ENCODE peak calls at places on chromosomes 13 and 19, in four cellular contexts. I is Peyer's patch, W is heart left ventricle, G is tibial nerve. Q is an unnamed sample.

GRCh38 chr13:98315466-98315865 is 138.4 kb upstream of the RNF113B start:
- DNase-seq in W (no peak), G (no peak), I (no peak), Q (no peak)

GRCh38 chr13:81987159-81987558 is 1646.2 kb upstream of the SPRY2 start:
- DNase-seq in W (no peak), I (no peak), G (no peak), Q (no peak)

GRCh38 chr19:18153555-18154134 is 682 bp downstream of the PIK3R2 start:
- DNase-seq in I (peak; percentile 61), G (no peak), W (peak; percentile 39), Q (no peak)

GRCh38 chr19:7918615-7919421 is 1.3 kb upstream of the SNAPC2 start:
- DNase-seq in I (peak; percentile 73), W (no peak), G (no peak), Q (no peak)

GRCh38 chr13:105167385-105167784 is 1368.1 kb downstream of the EFNB2 start:
- DNase-seq in G (no peak), W (no peak), I (no peak), Q (no peak)

GRCh38 chr13:33519561-33520479 is 234.3 kb upstream of the STARD13 start:
- DNase-seq in G (no peak), W (no peak), I (no peak), Q (no peak)

GRCh38 chr13:111412251-111412650 is 91.8 kb downstream of the TEX29 start:
- DNase-seq in G (no peak), W (no peak), I (no peak), Q (no peak)

GRCh38 chr13:75935805-75936204 is 299.7 kb downstream of the LMO7 start:
- DNase-seq in W (no peak), G (no peak), I (no peak), Q (no peak)

GRCh38 chr19:11261431-11261901 is 858 bp downstream of the DOCK6 start:
- DNase-seq in G (no peak), W (peak; percentile 40), I (no peak), Q (no peak)

GRCh38 chr13:42486711-42487198 is 87.2 kb upstream of the TNFSF11 start:
- DNase-seq in G (no peak), W (no peak), I (no peak), Q (no peak)

GRCh38 chr19:6278740-6279619 is 795 bp downstream of the MLLT1 start:
- DNase-seq in G (no peak), W (no peak), I (no peak), Q (no peak)

GRCh38 chr19:9009935-9010651 is at the start of gene MUC16:
- DNase-seq in G (no peak), I (no peak), W (no peak), Q (no peak)

GRCh38 chr13:40895715-40896184 is 106.3 kb downstream of the SLC25A15 start:
- DNase-seq in W (no peak), G (no peak), I (no peak), Q (no peak)

GRCh38 chr13:33639640-33640080 is 178.3 kb upstream of the RFC3 start:
- DNase-seq in G (no peak), W (no peak), I (no peak), Q (no peak)

GRCh38 chr13:50668882-50669281 is 174.6 kb downstream of the DLEU7 start:
- DNase-seq in I (no peak), G (no peak), W (no peak), Q (no peak)

GRCh38 chr13:49512578-49512977 is 16.8 kb downstream of the PHF11 start:
- DNase-seq in G (no peak), W (no peak), I (no peak), Q (no peak)

GRCh38 chr19:20278342-20278741 is 111.3 kb downstream of the ZNF486 start:
- DNase-seq in I (no peak), W (no peak), G (no peak), Q (peak; percentile 43)

GRCh38 chr19:18719541-18719940 is 36.1 kb downstream of the CRTC1 start:
- DNase-seq in G (no peak), W (no peak), I (no peak), Q (no peak)

GRCh38 chr19:3065675-3066357 is 3.5 kb upstream of the TLE5 start:
- DNase-seq in G (no peak), W (no peak), I (no peak), Q (peak; percentile 57)

GRCh38 chr19:38024991-38025716 is 118.1 kb downstream of the SIPA1L3 start:
- DNase-seq in I (no peak), G (no peak), W (no peak), Q (no peak)

GRCh38 chr13:51771418-51772104 is 32.4 kb downstream of the DHRS12 start:
- DNase-seq in I (no peak), W (no peak), G (no peak), Q (no peak)

GRCh38 chr13:73189365-73189764 is 130.6 kb downstream of the KLF5 start:
- DNase-seq in G (no peak), W (no peak), I (no peak), Q (no peak)

GRCh38 chr19:4633140-4633967 is 6.0 kb upstream of the TNFAIP8L1 start:
- DNase-seq in G (peak; percentile 56), I (peak; percentile 62), W (peak; percentile 71), Q (peak; percentile 67)

GRCh38 chr13:72127031-72127430 is 260.0 kb upstream of the DACH1 start:
- DNase-seq in G (no peak), W (no peak), I (no peak), Q (no peak)

GRCh38 chr13:29507356-29507755 is 88.1 kb downstream of the SLC7A1 start:
- DNase-seq in W (no peak), G (no peak), I (no peak), Q (no peak)

GRCh38 chr19:23804676-23805075 is 46.0 kb upstream of the ZNF681 start:
- DNase-seq in W (no peak), G (no peak), I (no peak), Q (no peak)

GRCh38 chr19:34241513-34242337 is 12.6 kb upstream of the GARRE1 start:
- DNase-seq in I (peak; percentile 76), W (no peak), G (no peak), Q (peak; percentile 64)

GRCh38 chr19:55717251-55717650 is 21.0 kb downstream of the NLRP9 start:
- DNase-seq in G (no peak), W (no peak), I (no peak), Q (no peak)

GRCh38 chr19:1482361-1483066 is 3.5 kb upstream of the C19orf25 start:
- DNase-seq in W (peak; percentile 16), I (no peak), G (no peak), Q (no peak)

GRCh38 chr19:1475751-1476437 is 3.1 kb downstream of the C19orf25 start:
- DNase-seq in W (no peak), I (no peak), G (no peak), Q (no peak)

GRCh38 chr19:1481224-1481892 is 2.3 kb upstream of the C19orf25 start:
- DNase-seq in G (no peak), I (no peak), W (peak; percentile 17), Q (no peak)

GRCh38 chr19:1481893-1482360 is 2.9 kb upstream of the C19orf25 start:
- DNase-seq in I (no peak), G (no peak), W (peak; percentile 19), Q (no peak)

DNA sequence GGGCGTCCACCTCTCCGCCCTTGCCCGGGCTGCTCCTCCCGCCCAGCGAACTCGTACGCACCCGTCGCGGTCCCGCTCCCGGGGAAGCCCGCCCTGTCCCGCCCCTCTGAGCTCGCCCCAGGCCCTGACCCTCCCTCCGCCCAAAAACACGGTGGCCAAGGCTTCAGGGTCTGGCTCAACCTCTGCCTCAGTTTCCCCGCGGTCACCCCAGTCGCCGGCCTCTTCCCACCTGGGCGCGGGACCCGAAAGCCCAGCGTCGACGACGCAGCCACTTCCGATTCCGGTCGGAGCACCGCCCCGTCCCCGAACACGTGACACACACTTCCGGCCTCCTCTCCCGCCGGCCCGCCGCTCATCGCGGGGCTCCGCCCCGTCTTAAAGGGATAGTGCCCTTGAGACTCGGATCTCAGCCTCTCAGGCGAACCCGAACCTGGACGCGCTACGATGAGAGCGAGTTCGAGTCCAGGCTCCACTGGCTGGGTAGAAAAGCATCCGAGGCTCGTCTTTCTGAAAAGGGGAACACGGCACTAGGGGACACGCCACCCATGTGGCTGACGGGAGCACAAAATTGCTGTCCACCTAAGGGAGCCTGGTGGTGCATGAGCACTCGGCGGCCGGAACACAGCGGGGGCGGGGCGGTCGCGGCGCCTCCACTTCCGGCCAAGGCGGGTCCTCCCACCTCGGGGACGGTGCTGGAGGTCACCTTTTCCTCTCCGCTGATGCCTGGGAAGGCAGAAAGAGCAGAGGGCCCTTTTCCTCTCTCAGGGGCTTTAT is at the start of gene C19orf25:
- DNase-seq in W (peak; percentile 94), G (peak; percentile 91), I (peak; percentile 97), Q (peak; percentile 95)
- TF ChIP-seq POLR2A in W (peak; percentile 77), G (no peak), I (peak; percentile 57), Q (no peak)

GRCh38 chr13:30710442-30710841 is 24.9 kb upstream of the ALOX5AP start:
- DNase-seq in I (no peak), W (no peak), G (no peak), Q (no peak)
- TF ChIP-seq POLR2A in I (no peak), W (no peak), G (no peak), Q (no peak)

DNA sequence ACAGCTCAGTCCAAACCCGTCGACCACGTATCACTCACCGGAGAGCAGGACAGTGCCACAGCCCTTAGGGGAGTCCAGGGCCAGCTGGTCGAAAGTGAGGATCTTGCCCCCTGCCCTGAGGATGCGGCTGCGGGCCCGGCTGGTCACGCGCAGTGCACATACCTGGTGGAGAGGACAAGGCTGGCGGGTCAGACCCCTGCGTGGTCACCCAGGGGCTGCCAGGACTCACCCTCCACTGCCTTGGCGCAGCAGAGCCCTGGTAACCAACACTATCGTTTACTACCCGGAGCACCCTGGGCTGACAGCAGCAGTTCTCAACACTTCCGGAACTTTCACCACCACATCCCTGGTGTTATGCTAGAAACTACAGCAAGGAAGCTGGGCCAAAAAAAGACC is 1.2 kb upstream of the FAM83E start:
- DNase-seq in I (no peak), G (no peak), W (no peak), Q (no peak)
- TF ChIP-seq POLR2A in I (no peak), G (no peak), W (no peak), Q (no peak)

DNA sequence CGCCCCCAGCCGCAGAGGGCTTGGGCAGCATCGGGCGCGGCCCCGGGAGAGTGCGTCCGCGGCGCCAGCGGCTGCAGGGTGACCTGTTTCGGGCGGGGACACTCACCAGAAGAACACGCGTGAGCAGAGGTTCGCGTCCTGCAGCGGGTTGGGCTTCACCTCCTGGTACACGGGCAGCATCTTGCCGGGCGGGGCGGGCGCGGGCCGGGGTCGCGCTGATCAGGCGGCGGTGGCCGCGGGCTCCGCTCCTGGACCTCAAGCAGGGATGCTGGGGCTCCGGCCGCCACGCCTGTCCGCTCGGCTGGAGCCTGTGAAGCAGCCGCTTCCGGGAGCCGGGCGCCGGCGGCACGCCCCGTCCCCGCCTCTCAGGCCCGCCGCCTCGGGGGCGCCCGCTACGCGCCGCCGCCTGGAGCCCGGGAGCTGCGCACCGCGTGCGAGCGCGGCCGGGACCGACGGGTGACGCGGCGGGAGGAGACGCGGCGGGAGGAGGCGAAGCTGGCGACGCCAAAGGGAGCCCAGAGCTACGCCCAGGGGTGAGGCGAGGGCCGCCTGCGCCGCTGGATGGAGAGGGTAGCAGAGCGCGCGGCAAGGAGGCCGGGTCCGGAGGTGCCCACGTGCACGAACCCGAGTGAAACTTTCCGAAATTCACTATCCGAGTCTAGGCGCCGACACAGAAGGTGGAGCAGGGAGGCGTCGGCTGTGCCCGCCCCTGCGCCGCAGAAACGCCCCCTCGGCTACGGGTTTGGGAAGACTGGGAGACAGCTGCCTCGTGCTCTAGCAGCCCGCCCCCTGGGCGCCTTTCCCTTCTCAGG is at the start of gene ABCC4:
- DNase-seq in I (peak; percentile 81), W (peak; percentile 69), G (peak; percentile 17), Q (peak; percentile 70)
- TF ChIP-seq POLR2A in I (no peak), W (no peak), G (no peak), Q (no peak)

GRCh38 chr19:44580366-44580895 is 32.9 kb upstream of the IGSF23 start:
- DNase-seq in W (no peak), I (peak; percentile 78), G (no peak), Q (no peak)
- TF ChIP-seq POLR2A in W (no peak), I (peak; percentile 25), G (no peak), Q (no peak)

GRCh38 chr19:52229524-52229923 is 39.7 kb downstream of the PPP2R1A start:
- DNase-seq in W (peak; percentile 6), I (no peak), G (no peak), Q (no peak)
- TF ChIP-seq POLR2A in W (no peak), I (no peak), G (no peak), Q (no peak)